ENCODE peak calls at places on chromosomes 6 and 20, in eight cellular contexts. One of them, this sample, is unnamed. For H3K36me3, the result is how much of the 10 kb centered on the place peaks cover.

GRCh38 chr20:1491891-1492642 is 847 bp upstream of the SIRPB2 start:
- DNase-seq in cardiac muscle cell: no peak
- DNase-seq in CD8-positive, alpha-beta T cell: no peak
- DNase-seq in heart left ventricle: no peak
- DNase-seq in astrocyte: no peak
- DNase-seq in colonic mucosa: no peak
- DNase-seq in tibial artery: no peak
- DNase-seq in ovary: no peak
- DNase-seq in this sample: no peak

GRCh38 chr6:72533601-72534000 is 88.3 kb upstream of the KCNQ5 start:
- DNase-seq in cardiac muscle cell: no peak
- DNase-seq in CD8-positive, alpha-beta T cell: no peak
- DNase-seq in heart left ventricle: no peak
- DNase-seq in astrocyte: peak
- DNase-seq in colonic mucosa: no peak
- DNase-seq in tibial artery: no peak
- DNase-seq in ovary: no peak
- DNase-seq in this sample: no peak

GRCh38 chr6:56399672-56400263 is 152.4 kb upstream of the COL21A1 start:
- DNase-seq in cardiac muscle cell: no peak
- DNase-seq in CD8-positive, alpha-beta T cell: no peak
- DNase-seq in heart left ventricle: no peak
- DNase-seq in astrocyte: no peak
- DNase-seq in colonic mucosa: no peak
- DNase-seq in tibial artery: no peak
- DNase-seq in ovary: no peak
- DNase-seq in this sample: no peak

GRCh38 chr6:24823185-24823584 is 24.5 kb upstream of the ARMH2 start:
- DNase-seq in cardiac muscle cell: no peak
- DNase-seq in CD8-positive, alpha-beta T cell: no peak
- DNase-seq in heart left ventricle: no peak
- DNase-seq in astrocyte: no peak
- DNase-seq in colonic mucosa: no peak
- DNase-seq in tibial artery: no peak
- DNase-seq in ovary: no peak
- DNase-seq in this sample: no peak

GRCh38 chr20:57582029-57582378 is 21.1 kb downstream of the PCK1 start:
- DNase-seq in cardiac muscle cell: no peak
- DNase-seq in CD8-positive, alpha-beta T cell: no peak
- DNase-seq in heart left ventricle: no peak
- DNase-seq in astrocyte: no peak
- DNase-seq in colonic mucosa: no peak
- DNase-seq in tibial artery: no peak
- DNase-seq in ovary: no peak
- DNase-seq in this sample: no peak

GRCh38 chr20:341682-342081 is 5.2 kb upstream of the NRSN2 start:
- DNase-seq in cardiac muscle cell: no peak
- DNase-seq in CD8-positive, alpha-beta T cell: no peak
- DNase-seq in heart left ventricle: no peak
- DNase-seq in astrocyte: peak
- DNase-seq in colonic mucosa: peak
- DNase-seq in tibial artery: no peak
- DNase-seq in ovary: no peak
- DNase-seq in this sample: no peak

GRCh38 chr20:62945771-62946339 is 6.7 kb upstream of the SLC17A9 start:
- DNase-seq in cardiac muscle cell: no peak
- DNase-seq in CD8-positive, alpha-beta T cell: no peak
- DNase-seq in heart left ventricle: peak
- DNase-seq in astrocyte: no peak
- DNase-seq in colonic mucosa: no peak
- DNase-seq in tibial artery: no peak
- DNase-seq in ovary: peak
- DNase-seq in this sample: no peak

GRCh38 chr6:102115911-102116310 is 722.4 kb downstream of the GRIK2 start:
- DNase-seq in cardiac muscle cell: no peak
- DNase-seq in CD8-positive, alpha-beta T cell: no peak
- DNase-seq in heart left ventricle: no peak
- DNase-seq in astrocyte: no peak
- DNase-seq in colonic mucosa: no peak
- DNase-seq in tibial artery: no peak
- DNase-seq in ovary: no peak
- DNase-seq in this sample: no peak

GRCh38 chr6:140566706-140567330 is 1192.4 kb upstream of the CITED2 start:
- DNase-seq in cardiac muscle cell: peak
- DNase-seq in CD8-positive, alpha-beta T cell: no peak
- DNase-seq in heart left ventricle: no peak
- DNase-seq in astrocyte: peak
- DNase-seq in colonic mucosa: no peak
- DNase-seq in tibial artery: no peak
- DNase-seq in ovary: no peak
- DNase-seq in this sample: no peak

GRCh38 chr6:56795852-56796532 is 153.3 kb upstream of the DST start:
- DNase-seq in cardiac muscle cell: no peak
- DNase-seq in CD8-positive, alpha-beta T cell: no peak
- DNase-seq in heart left ventricle: no peak
- DNase-seq in astrocyte: peak
- DNase-seq in colonic mucosa: no peak
- DNase-seq in tibial artery: no peak
- DNase-seq in ovary: no peak
- DNase-seq in this sample: no peak

GRCh38 chr6:137036566-137037300 is 8.0 kb downstream of the IL20RA start:
- DNase-seq in cardiac muscle cell: no peak
- DNase-seq in CD8-positive, alpha-beta T cell: no peak
- DNase-seq in heart left ventricle: no peak
- DNase-seq in astrocyte: no peak
- DNase-seq in colonic mucosa: peak
- DNase-seq in tibial artery: no peak
- DNase-seq in ovary: no peak
- DNase-seq in this sample: no peak

GRCh38 chr20:41172296-41173140 is 35.2 kb downstream of the PLCG1 start:
- DNase-seq in cardiac muscle cell: no peak
- DNase-seq in CD8-positive, alpha-beta T cell: no peak
- DNase-seq in heart left ventricle: no peak
- DNase-seq in astrocyte: no peak
- DNase-seq in colonic mucosa: peak
- DNase-seq in tibial artery: peak
- DNase-seq in ovary: peak
- DNase-seq in this sample: no peak

GRCh38 chr20:15556869-15557268 is 1016.4 kb downstream of the KIF16B start:
- DNase-seq in cardiac muscle cell: no peak
- DNase-seq in CD8-positive, alpha-beta T cell: no peak
- DNase-seq in heart left ventricle: no peak
- DNase-seq in astrocyte: no peak
- DNase-seq in colonic mucosa: no peak
- DNase-seq in tibial artery: no peak
- DNase-seq in ovary: no peak
- DNase-seq in this sample: no peak
- H3K27ac ChIP-seq in cardiac muscle cell: no peak
- H3K27ac ChIP-seq in CD8-positive, alpha-beta T cell: no peak
- H3K27ac ChIP-seq in heart left ventricle: no peak
- H3K27ac ChIP-seq in astrocyte: no peak
- H3K27ac ChIP-seq in colonic mucosa: no peak
- H3K27ac ChIP-seq in tibial artery: no peak
- H3K27ac ChIP-seq in ovary: no peak
- H3K27ac ChIP-seq in this sample: no peak

DNA sequence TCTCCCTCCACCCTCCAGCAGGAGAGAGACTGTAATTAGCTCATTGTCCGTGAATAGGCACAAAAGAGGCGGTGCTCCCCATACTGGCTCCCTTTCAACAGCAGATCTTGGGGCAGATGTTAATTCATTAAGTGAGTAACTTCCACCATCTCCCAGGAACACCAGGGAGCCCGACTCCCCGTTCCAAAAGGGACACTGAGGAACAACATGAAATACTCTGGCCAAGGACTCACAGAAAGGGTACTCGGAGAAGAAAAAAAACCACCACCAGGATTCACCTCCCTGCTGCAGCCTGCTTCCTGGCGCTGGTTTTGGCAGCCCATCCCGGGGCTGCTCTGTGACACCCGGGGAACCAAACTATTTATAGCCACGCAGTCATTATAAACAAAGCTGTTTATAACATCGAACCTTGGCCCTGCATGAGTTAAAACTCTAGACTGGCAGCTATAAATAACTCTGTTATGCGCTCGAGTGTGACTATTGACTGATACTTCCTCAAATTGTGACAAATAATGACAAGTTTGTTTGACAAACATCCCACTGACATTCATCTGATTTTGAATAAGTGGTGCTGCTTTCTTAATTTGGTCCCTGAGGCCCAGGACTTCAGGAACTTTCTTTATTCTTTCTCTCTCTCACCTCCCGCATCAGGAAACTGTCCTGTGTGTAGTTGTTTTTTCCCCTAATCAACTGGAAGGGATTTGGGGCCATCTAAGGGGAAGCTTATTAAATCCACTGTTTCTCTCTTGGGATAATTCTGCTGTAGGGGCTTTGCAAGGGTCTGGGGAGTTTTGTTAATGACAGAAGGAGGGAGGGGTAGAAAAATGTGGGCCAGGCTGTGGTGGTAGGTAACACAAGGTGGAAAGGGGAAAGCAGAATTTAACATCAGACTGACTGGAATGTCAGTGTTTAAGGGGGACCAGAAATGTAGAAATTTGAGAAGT is 521.6 kb downstream of the CD83 start:
- DNase-seq in cardiac muscle cell: no peak
- DNase-seq in CD8-positive, alpha-beta T cell: no peak
- DNase-seq in heart left ventricle: peak
- DNase-seq in astrocyte: peak
- DNase-seq in colonic mucosa: peak
- DNase-seq in tibial artery: no peak
- DNase-seq in ovary: no peak
- DNase-seq in this sample: peak
- TF ChIP-seq CTCF in cardiac muscle cell: no peak
- TF ChIP-seq CTCF in CD8-positive, alpha-beta T cell: no peak
- TF ChIP-seq CTCF in heart left ventricle: peak
- TF ChIP-seq CTCF in astrocyte: no peak
- TF ChIP-seq CTCF in colonic mucosa: no peak
- TF ChIP-seq CTCF in tibial artery: no peak
- TF ChIP-seq CTCF in ovary: no peak
- TF ChIP-seq CTCF in this sample: no peak

GRCh38 chr6:44100088-44100550 is 27.1 kb downstream of the MRPL14 start:
- DNase-seq in cardiac muscle cell: peak
- DNase-seq in CD8-positive, alpha-beta T cell: no peak
- DNase-seq in heart left ventricle: no peak
- DNase-seq in astrocyte: no peak
- DNase-seq in colonic mucosa: no peak
- DNase-seq in tibial artery: no peak
- DNase-seq in ovary: no peak
- DNase-seq in this sample: peak
- H3K36me3 ChIP-seq in cardiac muscle cell: under half
- H3K36me3 ChIP-seq in CD8-positive, alpha-beta T cell: under half
- H3K36me3 ChIP-seq in heart left ventricle: under half
- H3K36me3 ChIP-seq in astrocyte: under half
- H3K36me3 ChIP-seq in colonic mucosa: under half
- H3K36me3 ChIP-seq in tibial artery: under half
- H3K36me3 ChIP-seq in ovary: under half
- H3K36me3 ChIP-seq in this sample: under half

GRCh38 chr6:53598584-53598983 is 53.7 kb upstream of the GCLC start:
- DNase-seq in cardiac muscle cell: peak
- DNase-seq in CD8-positive, alpha-beta T cell: no peak
- DNase-seq in heart left ventricle: no peak
- DNase-seq in astrocyte: no peak
- DNase-seq in colonic mucosa: no peak
- DNase-seq in tibial artery: no peak
- DNase-seq in ovary: no peak
- DNase-seq in this sample: no peak
- H3K27ac ChIP-seq in cardiac muscle cell: no peak
- H3K27ac ChIP-seq in CD8-positive, alpha-beta T cell: no peak
- H3K27ac ChIP-seq in heart left ventricle: no peak
- H3K27ac ChIP-seq in astrocyte: no peak
- H3K27ac ChIP-seq in colonic mucosa: no peak
- H3K27ac ChIP-seq in tibial artery: no peak
- H3K27ac ChIP-seq in ovary: no peak
- H3K27ac ChIP-seq in this sample: no peak

GRCh38 chr20:25991051-25991755 is 294.6 kb upstream of the ZNF337 start:
- DNase-seq in cardiac muscle cell: no peak
- DNase-seq in CD8-positive, alpha-beta T cell: no peak
- DNase-seq in heart left ventricle: no peak
- DNase-seq in astrocyte: no peak
- DNase-seq in colonic mucosa: no peak
- DNase-seq in tibial artery: no peak
- DNase-seq in ovary: no peak
- DNase-seq in this sample: no peak

GRCh38 chr20:25985597-25985996 is 288.9 kb upstream of the ZNF337 start:
- DNase-seq in cardiac muscle cell: no peak
- DNase-seq in CD8-positive, alpha-beta T cell: no peak
- DNase-seq in heart left ventricle: no peak
- DNase-seq in astrocyte: no peak
- DNase-seq in colonic mucosa: no peak
- DNase-seq in tibial artery: no peak
- DNase-seq in ovary: no peak
- DNase-seq in this sample: no peak

GRCh38 chr20:25989196-25989595 is 292.5 kb upstream of the ZNF337 start:
- DNase-seq in cardiac muscle cell: no peak
- DNase-seq in CD8-positive, alpha-beta T cell: no peak
- DNase-seq in heart left ventricle: no peak
- DNase-seq in astrocyte: no peak
- DNase-seq in colonic mucosa: no peak
- DNase-seq in tibial artery: no peak
- DNase-seq in ovary: no peak
- DNase-seq in this sample: no peak

GRCh38 chr20:25984933-25985332 is 288.3 kb upstream of the ZNF337 start:
- DNase-seq in cardiac muscle cell: peak
- DNase-seq in CD8-positive, alpha-beta T cell: peak
- DNase-seq in heart left ventricle: peak
- DNase-seq in astrocyte: no peak
- DNase-seq in colonic mucosa: peak
- DNase-seq in tibial artery: no peak
- DNase-seq in ovary: peak
- DNase-seq in this sample: peak

DNA sequence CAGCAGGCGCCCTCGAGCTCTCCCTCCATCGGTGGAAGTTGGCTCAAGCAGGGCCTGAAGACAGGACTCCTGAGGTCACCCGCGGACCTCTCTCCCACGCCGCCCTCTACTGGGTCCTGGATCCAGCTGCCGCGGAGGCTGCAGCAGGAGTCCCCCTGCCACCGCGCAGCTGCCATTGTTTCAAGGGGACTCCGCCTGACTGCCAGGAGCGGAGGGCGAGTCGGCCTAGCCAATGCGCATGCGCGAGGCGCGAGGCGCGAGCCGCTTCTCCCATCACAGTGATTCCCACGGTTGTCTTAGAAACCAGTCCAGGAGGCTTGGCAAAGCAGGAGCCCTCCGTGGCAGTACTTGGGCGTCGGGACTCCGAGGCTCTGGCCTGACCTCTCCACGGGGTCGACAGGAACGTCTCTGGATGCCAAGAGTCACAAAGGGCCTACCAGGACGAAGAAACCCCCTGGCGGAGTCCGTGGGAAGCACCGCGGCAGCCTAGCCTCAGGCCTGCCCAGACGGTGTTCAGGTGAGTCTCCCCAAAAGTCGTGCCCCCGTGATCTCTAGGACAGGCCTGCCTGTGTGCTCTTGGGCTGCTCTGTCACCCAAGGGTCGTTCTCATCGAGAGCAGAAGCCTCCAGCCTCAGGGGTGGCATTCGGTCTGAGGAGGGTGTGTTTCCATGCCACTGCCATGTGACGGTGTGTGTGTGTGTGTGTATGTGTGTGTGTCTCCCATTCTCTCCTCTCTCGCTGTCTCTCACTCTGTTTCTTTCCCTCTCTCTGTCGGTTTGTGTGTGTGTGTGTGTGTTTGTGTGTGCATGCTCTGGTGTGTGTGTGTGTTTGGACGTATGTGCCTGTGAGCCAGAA is 290.6 kb upstream of the ZNF337 start:
- DNase-seq in cardiac muscle cell: peak
- DNase-seq in CD8-positive, alpha-beta T cell: peak
- DNase-seq in heart left ventricle: peak
- DNase-seq in astrocyte: no peak
- DNase-seq in colonic mucosa: peak
- DNase-seq in tibial artery: no peak
- DNase-seq in ovary: peak
- DNase-seq in this sample: peak
- TF ChIP-seq CTCF in cardiac muscle cell: peak
- TF ChIP-seq CTCF in CD8-positive, alpha-beta T cell: peak
- TF ChIP-seq CTCF in heart left ventricle: peak
- TF ChIP-seq CTCF in astrocyte: peak
- TF ChIP-seq CTCF in colonic mucosa: no peak
- TF ChIP-seq CTCF in tibial artery: no peak
- TF ChIP-seq CTCF in ovary: peak
- TF ChIP-seq CTCF in this sample: peak

This sample was measured in heart right ventricle.